ENCODE peak calls at places on chromosome 19, in five cellular contexts. One of them, this sample, is unnamed.
A peak's percentile ranks its signal among the peaks of the same experiment; 100 is the strongest.

GRCh38 chr19:49361438-49362047 is 673 bp downstream of the TEAD2 start:
- DNase-seq in EL: peak; percentile 73
- DNase-seq in fibroblast of the aortic adventitia: peak; percentile 81
- DNase-seq in NCI-H1417: no peak
- DNase-seq in T-cell: no peak
- DNase-seq in this sample: peak; percentile 29

GRCh38 chr19:50309396-50310125 is 19.6 kb downstream of the KCNC3 start:
- DNase-seq in NCI-H1417: no peak
- DNase-seq in T-cell: no peak
- DNase-seq in EL: no peak
- DNase-seq in fibroblast of the aortic adventitia: no peak
- DNase-seq in this sample: no peak

GRCh38 chr19:41548047-41548446 is 27.9 kb upstream of the CEACAM21 start:
- DNase-seq in fibroblast of the aortic adventitia: no peak
- DNase-seq in EL: no peak
- DNase-seq in T-cell: no peak
- DNase-seq in NCI-H1417: no peak
- DNase-seq in this sample: no peak

GRCh38 chr19:28403698-28404099 is 809.3 kb downstream of the UQCRFS1 start:
- DNase-seq in NCI-H1417: no peak
- DNase-seq in EL: no peak
- DNase-seq in T-cell: no peak
- DNase-seq in fibroblast of the aortic adventitia: no peak
- DNase-seq in this sample: peak; percentile 47

GRCh38 chr19:38499532-38499931 is 66.0 kb downstream of the RYR1 start:
- DNase-seq in NCI-H1417: no peak
- DNase-seq in EL: no peak
- DNase-seq in T-cell: no peak
- DNase-seq in fibroblast of the aortic adventitia: no peak
- DNase-seq in this sample: no peak

GRCh38 chr19:48878219-48879024 is 6.2 kb downstream of the PPP1R15A start:
- DNase-seq in fibroblast of the aortic adventitia: peak; percentile 97
- DNase-seq in EL: peak; percentile 24
- DNase-seq in NCI-H1417: no peak
- DNase-seq in T-cell: no peak
- DNase-seq in this sample: no peak

GRCh38 chr19:2016041-2016807 is 710 bp upstream of the BTBD2 start:
- DNase-seq in fibroblast of the aortic adventitia: peak; percentile 89
- DNase-seq in T-cell: peak; percentile 41
- DNase-seq in NCI-H1417: peak; percentile 40
- DNase-seq in EL: peak; percentile 83
- DNase-seq in this sample: peak; percentile 64

GRCh38 chr19:3682741-3683404 is 17.4 kb downstream of the PIP5K1C start:
- DNase-seq in T-cell: no peak
- DNase-seq in NCI-H1417: no peak
- DNase-seq in EL: peak; percentile 42
- DNase-seq in fibroblast of the aortic adventitia: peak; percentile 55
- DNase-seq in this sample: no peak

GRCh38 chr19:1567116-1567847 is 843 bp downstream of the MEX3D start:
- DNase-seq in EL: no peak
- DNase-seq in NCI-H1417: no peak
- DNase-seq in fibroblast of the aortic adventitia: peak; percentile 28
- DNase-seq in T-cell: no peak
- DNase-seq in this sample: no peak

GRCh38 chr19:3357362-3357730 is 9.0 kb upstream of the NFIC start:
- DNase-seq in T-cell: peak; percentile 22
- DNase-seq in fibroblast of the aortic adventitia: no peak
- DNase-seq in NCI-H1417: no peak
- DNase-seq in EL: no peak
- DNase-seq in this sample: no peak

GRCh38 chr19:17579523-17580244 is 24.2 kb downstream of the COLGALT1 start:
- DNase-seq in NCI-H1417: peak; percentile 65
- DNase-seq in EL: peak; percentile 61
- DNase-seq in T-cell: no peak
- DNase-seq in fibroblast of the aortic adventitia: peak; percentile 75
- DNase-seq in this sample: peak; percentile 37

GRCh38 chr19:11020423-11020822 is 59.6 kb downstream of the SMARCA4 start:
- DNase-seq in fibroblast of the aortic adventitia: no peak
- DNase-seq in T-cell: no peak
- DNase-seq in EL: no peak
- DNase-seq in NCI-H1417: no peak
- DNase-seq in this sample: no peak

GRCh38 chr19:8371011-8371804 is 7.3 kb downstream of the ANGPTL4 start:
- DNase-seq in T-cell: no peak
- DNase-seq in fibroblast of the aortic adventitia: no peak
- DNase-seq in EL: no peak
- DNase-seq in NCI-H1417: no peak
- DNase-seq in this sample: no peak

GRCh38 chr19:34224996-34225658 is 29.2 kb upstream of the GARRE1 start:
- DNase-seq in EL: peak; percentile 58
- DNase-seq in fibroblast of the aortic adventitia: no peak
- DNase-seq in T-cell: no peak
- DNase-seq in NCI-H1417: no peak
- DNase-seq in this sample: peak; percentile 38

GRCh38 chr19:47266401-47266885 is 8.2 kb upstream of the INAFM1 start:
- DNase-seq in fibroblast of the aortic adventitia: no peak
- DNase-seq in NCI-H1417: no peak
- DNase-seq in EL: no peak
- DNase-seq in T-cell: no peak
- DNase-seq in this sample: no peak

GRCh38 chr19:31981545-31981944 is 363.9 kb upstream of the ZNF507 start:
- DNase-seq in T-cell: no peak
- DNase-seq in EL: no peak
- DNase-seq in fibroblast of the aortic adventitia: no peak
- DNase-seq in NCI-H1417: no peak
- DNase-seq in this sample: no peak

This sample was measured in HT1080.